ENCODE peak calls at places on chromosomes 12 and 14, in seven cellular contexts. One of them, this sample, is unnamed.

GRCh38 chr12:121331268-121331667 is 20.9 kb downstream of the ANAPC5 start:
- DNase-seq in adrenal gland: no peak
- DNase-seq in spleen: no peak
- DNase-seq in Panc1: no peak
- DNase-seq in Peyer's patch: no peak
- DNase-seq in H7: no peak
- DNase-seq in brain microvascular endothelial cell: no peak
- DNase-seq in this sample: no peak

GRCh38 chr12:48995061-48995879 is 3.9 kb downstream of the DDN start:
- DNase-seq in Peyer's patch: peak; percentile 66
- DNase-seq in brain microvascular endothelial cell: peak; percentile 78
- DNase-seq in adrenal gland: peak; percentile 81
- DNase-seq in H7: peak; percentile 98
- DNase-seq in Panc1: peak; percentile 48
- DNase-seq in spleen: peak; percentile 90
- DNase-seq in this sample: peak; percentile 32

GRCh38 chr14:55077155-55077554 is 25.7 kb downstream of the MAPK1IP1L start:
- DNase-seq in adrenal gland: no peak
- DNase-seq in Panc1: no peak
- DNase-seq in spleen: no peak
- DNase-seq in brain microvascular endothelial cell: peak; percentile 43
- DNase-seq in Peyer's patch: no peak
- DNase-seq in H7: no peak
- DNase-seq in this sample: no peak

GRCh38 chr12:16389594-16389993 is 42.1 kb downstream of the MGST1 start:
- DNase-seq in H7: no peak
- DNase-seq in adrenal gland: no peak
- DNase-seq in spleen: no peak
- DNase-seq in Peyer's patch: no peak
- DNase-seq in Panc1: no peak
- DNase-seq in brain microvascular endothelial cell: peak; percentile 56
- DNase-seq in this sample: no peak

GRCh38 chr14:21104448-21105060 is 3.7 kb downstream of the TMEM253 start:
- DNase-seq in Panc1: peak; percentile 69
- DNase-seq in Peyer's patch: peak; percentile 78
- DNase-seq in brain microvascular endothelial cell: peak; percentile 72
- DNase-seq in H7: peak; percentile 76
- DNase-seq in spleen: peak; percentile 93
- DNase-seq in adrenal gland: peak; percentile 77
- DNase-seq in this sample: no peak

GRCh38 chr14:20627337-20628032 is 14.0 kb downstream of the OR6S1 start:
- DNase-seq in spleen: no peak
- DNase-seq in Panc1: no peak
- DNase-seq in H7: no peak
- DNase-seq in Peyer's patch: no peak
- DNase-seq in brain microvascular endothelial cell: no peak
- DNase-seq in adrenal gland: no peak
- DNase-seq in this sample: no peak

GRCh38 chr12:88420460-88420859 is 159.8 kb downstream of the KITLG start:
- DNase-seq in spleen: no peak
- DNase-seq in Panc1: no peak
- DNase-seq in adrenal gland: no peak
- DNase-seq in H7: no peak
- DNase-seq in brain microvascular endothelial cell: peak; percentile 74
- DNase-seq in Peyer's patch: no peak
- DNase-seq in this sample: peak; percentile 39

GRCh38 chr14:93430889-93431670 is at the start of gene UNC79:
- DNase-seq in H7: peak; percentile 83
- DNase-seq in Panc1: no peak
- DNase-seq in spleen: no peak
- DNase-seq in adrenal gland: peak; percentile 33
- DNase-seq in Peyer's patch: no peak
- DNase-seq in brain microvascular endothelial cell: peak; percentile 1
- DNase-seq in this sample: no peak

GRCh38 chr14:51680031-51680430 is 28.3 kb downstream of the FRMD6 start:
- DNase-seq in Peyer's patch: no peak
- DNase-seq in adrenal gland: no peak
- DNase-seq in H7: no peak
- DNase-seq in brain microvascular endothelial cell: no peak
- DNase-seq in Panc1: no peak
- DNase-seq in spleen: no peak
- DNase-seq in this sample: no peak

GRCh38 chr12:65663648-65664047 is 160.6 kb upstream of the HMGA2 start:
- DNase-seq in spleen: no peak
- DNase-seq in H7: no peak
- DNase-seq in Panc1: no peak
- DNase-seq in adrenal gland: no peak
- DNase-seq in Peyer's patch: no peak
- DNase-seq in brain microvascular endothelial cell: no peak
- DNase-seq in this sample: no peak

GRCh38 chr12:132719141-132719953 is 8.7 kb downstream of the PGAM5 start:
- DNase-seq in spleen: no peak
- DNase-seq in H7: peak; percentile 54
- DNase-seq in Panc1: no peak
- DNase-seq in adrenal gland: no peak
- DNase-seq in Peyer's patch: no peak
- DNase-seq in brain microvascular endothelial cell: no peak
- DNase-seq in this sample: no peak
- H3K36me3 ChIP-seq in spleen: peaks cover 90% of the 10 kb centered on the region
- H3K36me3 ChIP-seq in H7: peaks cover 23% of the 10 kb centered on the region
- H3K36me3 ChIP-seq in Panc1: peaks cover 5% of the 10 kb centered on the region
- H3K36me3 ChIP-seq in adrenal gland: peaks cover 64% of the 10 kb centered on the region
- H3K36me3 ChIP-seq in Peyer's patch: no peaks in the 10 kb centered on the region
- H3K36me3 ChIP-seq in brain microvascular endothelial cell: peaks cover 59% of the 10 kb centered on the region
- H3K36me3 ChIP-seq in this sample: peaks cover 5% of the 10 kb centered on the region

DNA sequence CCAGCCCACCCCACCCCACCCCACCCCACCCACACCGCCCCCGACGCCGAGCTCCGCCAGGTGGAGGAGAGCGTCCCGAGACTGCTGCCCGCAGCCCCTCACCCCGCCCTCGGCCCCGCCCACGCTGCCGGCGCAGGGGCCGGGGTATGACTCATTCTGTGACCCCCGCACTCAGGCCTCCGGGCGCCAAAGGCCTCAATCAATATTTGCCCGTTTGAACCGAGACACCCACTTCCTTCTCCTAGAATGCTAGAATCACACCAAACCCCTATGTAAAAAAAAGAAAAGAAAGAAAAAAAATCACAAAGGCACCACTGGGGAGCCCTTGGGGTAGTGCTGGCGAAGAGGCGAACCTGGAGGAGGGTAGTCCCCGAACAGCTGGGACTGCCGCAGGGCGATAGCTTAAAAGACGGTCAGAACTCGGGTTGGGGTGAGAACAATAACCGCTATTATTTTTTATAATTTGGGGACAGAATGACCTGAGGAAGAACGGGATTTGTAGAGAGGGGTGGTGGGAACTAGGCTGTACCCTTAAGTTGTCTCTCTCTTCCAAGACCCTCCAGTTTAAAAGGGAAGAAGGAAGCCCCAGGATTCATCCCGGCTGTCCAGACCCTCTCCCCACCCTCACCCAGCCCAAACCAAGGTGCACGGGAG is 894 bp downstream of the KRT8 start:
- DNase-seq in spleen: no peak
- DNase-seq in Peyer's patch: no peak
- DNase-seq in Panc1: no peak
- DNase-seq in brain microvascular endothelial cell: no peak
- DNase-seq in H7: peak; percentile 95
- DNase-seq in adrenal gland: peak; percentile 55
- DNase-seq in this sample: no peak
- H3K36me3 ChIP-seq in spleen: no peaks in the 10 kb centered on the region
- H3K36me3 ChIP-seq in Peyer's patch: no peaks in the 10 kb centered on the region
- H3K36me3 ChIP-seq in Panc1: peaks cover 15% of the 10 kb centered on the region
- H3K36me3 ChIP-seq in brain microvascular endothelial cell: no peaks in the 10 kb centered on the region
- H3K36me3 ChIP-seq in H7: peaks cover 27% of the 10 kb centered on the region
- H3K36me3 ChIP-seq in adrenal gland: no peaks in the 10 kb centered on the region
- H3K36me3 ChIP-seq in this sample: peaks cover 6% of the 10 kb centered on the region

GRCh38 chr12:2864198-2864597 is 7.4 kb upstream of the TEX52 start:
- DNase-seq in Peyer's patch: no peak
- DNase-seq in adrenal gland: no peak
- DNase-seq in brain microvascular endothelial cell: no peak
- DNase-seq in H7: no peak
- DNase-seq in Panc1: no peak
- DNase-seq in spleen: peak; percentile 54
- DNase-seq in this sample: no peak
- H3K36me3 ChIP-seq in Peyer's patch: no peaks in the 10 kb centered on the region
- H3K36me3 ChIP-seq in adrenal gland: no peaks in the 10 kb centered on the region
- H3K36me3 ChIP-seq in brain microvascular endothelial cell: no peaks in the 10 kb centered on the region
- H3K36me3 ChIP-seq in H7: peaks cover 52% of the 10 kb centered on the region
- H3K36me3 ChIP-seq in Panc1: peaks cover 3% of the 10 kb centered on the region
- H3K36me3 ChIP-seq in spleen: no peaks in the 10 kb centered on the region
- H3K36me3 ChIP-seq in this sample: no peaks in the 10 kb centered on the region

GRCh38 chr12:26434299-26434915 is 239.0 kb downstream of the SSPN start:
- DNase-seq in spleen: no peak
- DNase-seq in adrenal gland: no peak
- DNase-seq in H7: peak; percentile 35
- DNase-seq in Panc1: peak; percentile 68
- DNase-seq in Peyer's patch: peak; percentile 18
- DNase-seq in brain microvascular endothelial cell: peak; percentile 57
- DNase-seq in this sample: peak; percentile 29
- H3K36me3 ChIP-seq in spleen: no peaks in the 10 kb centered on the region
- H3K36me3 ChIP-seq in adrenal gland: no peaks in the 10 kb centered on the region
- H3K36me3 ChIP-seq in H7: no peaks in the 10 kb centered on the region
- H3K36me3 ChIP-seq in Panc1: no peaks in the 10 kb centered on the region
- H3K36me3 ChIP-seq in Peyer's patch: no peaks in the 10 kb centered on the region
- H3K36me3 ChIP-seq in brain microvascular endothelial cell: no peaks in the 10 kb centered on the region
- H3K36me3 ChIP-seq in this sample: no peaks in the 10 kb centered on the region

GRCh38 chr14:72952171-72952570 is 25.9 kb downstream of the DCAF4 start:
- DNase-seq in brain microvascular endothelial cell: no peak
- DNase-seq in Panc1: no peak
- DNase-seq in H7: no peak
- DNase-seq in spleen: no peak
- DNase-seq in adrenal gland: no peak
- DNase-seq in Peyer's patch: no peak
- DNase-seq in this sample: no peak
- H3K36me3 ChIP-seq in brain microvascular endothelial cell: peaks cover 29% of the 10 kb centered on the region
- H3K36me3 ChIP-seq in Panc1: no peaks in the 10 kb centered on the region
- H3K36me3 ChIP-seq in H7: peaks cover 5% of the 10 kb centered on the region
- H3K36me3 ChIP-seq in spleen: peaks cover 28% of the 10 kb centered on the region
- H3K36me3 ChIP-seq in adrenal gland: peaks cover 24% of the 10 kb centered on the region
- H3K36me3 ChIP-seq in Peyer's patch: no peaks in the 10 kb centered on the region
- H3K36me3 ChIP-seq in this sample: peaks cover 2% of the 10 kb centered on the region

DNA sequence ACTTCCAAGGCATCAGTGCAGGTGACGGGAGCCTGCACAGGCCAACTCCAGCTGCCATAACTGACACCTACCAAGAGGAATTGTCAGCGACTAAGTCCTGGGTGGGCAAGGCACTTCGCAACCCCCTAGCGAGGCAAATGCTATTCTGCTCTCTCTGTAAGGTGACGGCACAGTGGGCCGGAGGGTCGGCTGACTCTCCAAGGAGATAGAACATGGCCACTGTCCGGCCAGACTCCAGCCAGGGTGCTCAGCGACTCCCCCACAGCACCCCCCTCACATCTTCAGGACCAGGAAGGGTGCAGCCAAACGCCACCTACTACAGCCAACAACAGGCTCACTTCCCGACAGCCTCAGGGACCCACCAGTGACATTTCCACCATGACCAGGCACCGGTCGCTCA is 13.2 kb downstream of the RAB35 start:
- DNase-seq in brain microvascular endothelial cell: no peak
- DNase-seq in spleen: no peak
- DNase-seq in adrenal gland: no peak
- DNase-seq in Peyer's patch: no peak
- DNase-seq in H7: peak; percentile 21
- DNase-seq in Panc1: no peak
- DNase-seq in this sample: no peak
- H3K36me3 ChIP-seq in brain microvascular endothelial cell: peaks cover 51% of the 10 kb centered on the region
- H3K36me3 ChIP-seq in spleen: peaks cover 63% of the 10 kb centered on the region
- H3K36me3 ChIP-seq in adrenal gland: peaks cover 31% of the 10 kb centered on the region
- H3K36me3 ChIP-seq in Peyer's patch: no peaks in the 10 kb centered on the region
- H3K36me3 ChIP-seq in H7: peaks cover 5% of the 10 kb centered on the region
- H3K36me3 ChIP-seq in Panc1: no peaks in the 10 kb centered on the region
- H3K36me3 ChIP-seq in this sample: no peaks in the 10 kb centered on the region

GRCh38 chr14:102726191-102726949 is 50.9 kb upstream of the TRAF3 start:
- DNase-seq in Peyer's patch: no peak
- DNase-seq in spleen: no peak
- DNase-seq in Panc1: no peak
- DNase-seq in H7: no peak
- DNase-seq in adrenal gland: peak; percentile 8
- DNase-seq in brain microvascular endothelial cell: no peak
- DNase-seq in this sample: no peak

GRCh38 chr14:102728509-102728908 is 48.7 kb upstream of the TRAF3 start:
- DNase-seq in Panc1: no peak
- DNase-seq in adrenal gland: no peak
- DNase-seq in H7: no peak
- DNase-seq in spleen: no peak
- DNase-seq in brain microvascular endothelial cell: no peak
- DNase-seq in Peyer's patch: peak; percentile 3
- DNase-seq in this sample: no peak

GRCh38 chr14:102729825-102730224 is 47.4 kb upstream of the TRAF3 start:
- DNase-seq in brain microvascular endothelial cell: no peak
- DNase-seq in adrenal gland: no peak
- DNase-seq in H7: no peak
- DNase-seq in Peyer's patch: no peak
- DNase-seq in spleen: no peak
- DNase-seq in Panc1: no peak
- DNase-seq in this sample: no peak

GRCh38 chr14:102729268-102729667 is 48.0 kb upstream of the TRAF3 start:
- DNase-seq in Panc1: no peak
- DNase-seq in Peyer's patch: peak; percentile 14
- DNase-seq in spleen: no peak
- DNase-seq in adrenal gland: no peak
- DNase-seq in H7: no peak
- DNase-seq in brain microvascular endothelial cell: no peak
- DNase-seq in this sample: no peak

DNA sequence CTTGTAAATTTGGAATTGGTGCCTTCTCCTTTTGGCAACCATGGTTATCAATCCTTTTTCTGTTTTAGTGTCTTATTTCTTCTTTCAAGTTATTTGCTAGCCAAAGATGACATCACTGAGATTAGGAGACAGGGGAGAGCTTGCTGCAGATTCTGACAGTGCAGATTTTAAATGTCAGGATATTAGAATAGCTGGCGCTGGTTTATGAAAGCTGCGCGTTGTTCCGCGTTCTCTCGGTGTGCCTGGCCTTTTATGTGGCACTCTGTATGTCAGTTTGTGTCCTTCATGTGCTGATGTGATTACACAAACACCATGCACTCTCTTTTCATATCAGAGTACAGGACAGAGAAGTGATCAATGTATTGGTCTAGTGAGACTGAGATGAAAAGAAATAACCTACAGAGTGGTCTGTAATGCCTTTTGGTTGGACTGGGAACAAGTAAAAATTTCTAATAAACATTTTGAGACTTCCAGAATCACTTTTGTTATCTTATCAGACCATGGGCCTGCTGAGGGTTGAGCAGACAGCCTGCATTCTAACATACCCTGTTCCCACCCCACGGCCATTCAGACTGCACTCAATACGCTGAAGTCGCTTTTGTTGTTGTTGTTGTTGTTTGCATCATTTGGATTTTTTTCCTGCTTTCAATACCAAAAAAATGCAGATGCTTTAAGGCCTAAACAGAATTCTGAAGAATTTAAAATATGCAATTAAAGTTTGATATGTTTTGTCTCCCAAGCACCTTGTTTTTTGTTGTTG is 49.7 kb upstream of the TRAF3 start:
- DNase-seq in spleen: no peak
- DNase-seq in Panc1: no peak
- DNase-seq in brain microvascular endothelial cell: no peak
- DNase-seq in H7: no peak
- DNase-seq in adrenal gland: no peak
- DNase-seq in Peyer's patch: no peak
- DNase-seq in this sample: no peak
- H3K36me3 ChIP-seq in spleen: peaks cover 36% of the 10 kb centered on the region
- H3K36me3 ChIP-seq in Panc1: no peaks in the 10 kb centered on the region
- H3K36me3 ChIP-seq in brain microvascular endothelial cell: peaks cover 36% of the 10 kb centered on the region
- H3K36me3 ChIP-seq in H7: peaks cover 11% of the 10 kb centered on the region
- H3K36me3 ChIP-seq in adrenal gland: peaks cover 14% of the 10 kb centered on the region
- H3K36me3 ChIP-seq in Peyer's patch: peaks cover 2% of the 10 kb centered on the region
- H3K36me3 ChIP-seq in this sample: peaks cover 2% of the 10 kb centered on the region

This sample was measured in kidney epithelial cell.